ENCODE peak calls at places on chromosome 5, in nine cellular contexts. U, F, X, L, A, J, S, H and Z are unnamed samples.
A peak's percentile ranks its signal among the peaks of the same experiment; 100 is the strongest.

GRCh38 chr5:6791031-6791577 is 77.9 kb downstream of the TENT4A start:
- DNase-seq in J (no peak), F (no peak), U (no peak), H (peak; percentile 76), A (no peak), L (no peak), X (no peak), S (no peak), Z (peak; percentile 36)

GRCh38 chr5:176517053-176517661 is 20.0 kb downstream of the RNF44 start:
- DNase-seq in S (no peak), X (no peak), J (no peak), H (no peak), A (no peak), F (no peak), U (no peak), L (no peak), Z (no peak)

GRCh38 chr5:73791389-73791788 is 165.4 kb downstream of the ARHGEF28 start:
- DNase-seq in X (no peak), S (no peak), J (no peak), L (no peak), U (no peak), F (no peak), H (no peak), A (no peak), Z (no peak)

GRCh38 chr5:180596115-180596667 is 4.9 kb upstream of the SCGB3A1 start:
- DNase-seq in U (no peak), H (no peak), A (no peak), F (no peak), X (no peak), L (no peak), S (no peak), J (no peak), Z (no peak)

GRCh38 chr5:175444060-175444904 is at the start of gene DRD1:
- DNase-seq in H (no peak), U (peak; percentile 59), F (no peak), S (no peak), A (no peak), J (peak; percentile 72), X (no peak), L (peak; percentile 57), Z (no peak)

GRCh38 chr5:170631471-170632195 is 127.8 kb downstream of the KCNIP1 start:
- DNase-seq in S (no peak), F (no peak), L (no peak), X (no peak), A (no peak), U (no peak), H (no peak), J (peak; percentile 57), Z (no peak)

GRCh38 chr5:93584531-93585053 is 1.6 kb downstream of the NR2F1 start:
- DNase-seq in S (no peak), J (no peak), U (no peak), A (no peak), L (no peak), F (no peak), X (no peak), H (no peak), Z (no peak)

GRCh38 chr5:176359658-176360057 is 1.9 kb downstream of the KIAA1191 start:
- DNase-seq in X (no peak), F (no peak), S (no peak), A (no peak), L (no peak), H (no peak), U (no peak), J (no peak), Z (no peak)

GRCh38 chr5:53882637-53883036 is 322.2 kb downstream of the NDUFS4 start:
- DNase-seq in U (no peak), X (no peak), J (no peak), S (no peak), H (no peak), F (no peak), A (no peak), L (no peak), Z (no peak)